ENCODE peak calls at places on chromosomes 3 and 15, in ten cellular contexts. H is uterus; X is hepatocyte; M is H9; F is cardiac muscle cell; O is HL-60; S is dorsolateral prefrontal cortex; E is CD4-positive, alpha-beta T cell; A is HepG2; U is tibial artery. N is an unnamed sample.

GRCh38 chr3:113438224-113438623 is 3.1 kb downstream of the CFAP44 start:
- DNase-seq in F (no peak), O (no peak), X (no peak), E (no peak), S (no peak), A (no peak), M (no peak), U (no peak), H (no peak), N (no peak)

GRCh38 chr15:95615436-95615835 is 715.1 kb upstream of the NR2F2 start:
- DNase-seq in M (no peak), H (no peak), E (no peak), A (no peak), S (no peak), X (no peak), U (no peak), F (no peak), O (no peak), N (no peak)

GRCh38 chr15:101006931-101007687 is 88.0 kb downstream of the LRRK1 start:
- DNase-seq in X (peak), H (peak), U (peak), O (peak), F (peak), M (peak), E (peak), A (peak), S (peak), N (peak)

GRCh38 chr3:129829640-129830039 is 63.9 kb downstream of the TMCC1 start:
- DNase-seq in S (peak), H (peak), A (peak), E (peak), U (peak), X (peak), O (peak), M (peak), F (peak), N (peak)

GRCh38 chr15:94453227-94453626 is 221.9 kb downstream of the MCTP2 start:
- DNase-seq in M (no peak), X (no peak), A (no peak), F (no peak), H (no peak), E (no peak), U (no peak), O (no peak), S (no peak), N (peak)

GRCh38 chr15:62999178-62999577 is 43.4 kb upstream of the TPM1 start:
- DNase-seq in X (no peak), O (no peak), M (no peak), A (no peak), F (no peak), H (no peak), S (no peak), E (no peak), U (no peak), N (no peak)

GRCh38 chr3:150736316-150736719 is 26.7 kb downstream of the SIAH2 start:
- DNase-seq in H (no peak), F (no peak), A (peak), X (no peak), S (no peak), O (no peak), M (peak), U (no peak), E (no peak), N (no peak)

GRCh38 chr3:29057326-29057725 is 223.5 kb upstream of the RBMS3 start:
- DNase-seq in X (no peak), E (no peak), H (no peak), O (no peak), U (no peak), F (no peak), S (no peak), A (no peak), M (peak), N (no peak)

GRCh38 chr3:62811119-62811518 is 64.1 kb downstream of the CADPS start:
- DNase-seq in S (no peak), F (no peak), M (no peak), A (no peak), H (no peak), U (no peak), E (no peak), O (no peak), X (no peak), N (no peak)

GRCh38 chr3:172065967-172066762 is 26.8 kb downstream of the FNDC3B start:
- DNase-seq in U (no peak), A (peak), H (no peak), O (no peak), M (no peak), X (peak), E (no peak), F (no peak), S (no peak), N (no peak)

GRCh38 chr3:87025636-87026035 is 34.7 kb upstream of the VGLL3 start:
- DNase-seq in E (no peak), O (no peak), U (no peak), S (no peak), A (no peak), X (no peak), H (no peak), M (no peak), F (no peak), N (no peak)

GRCh38 chr3:112779558-112780480 is 66.8 kb downstream of the CD200R1L start:
- DNase-seq in A (no peak), X (no peak), H (no peak), U (no peak), O (no peak), S (no peak), E (no peak), F (no peak), M (no peak), N (no peak)

GRCh38 chr3:69500604-69501003 is 114.7 kb upstream of the FRMD4B start:
- DNase-seq in F (no peak), M (no peak), O (peak), S (no peak), X (no peak), H (no peak), E (no peak), A (no peak), U (peak), N (no peak)

GRCh38 chr15:48190932-48191573 is 412 bp upstream of the CTXN2 start:
- DNase-seq in O (peak), M (peak), H (peak), A (peak), X (peak), F (peak), E (peak), U (peak), S (peak), N (peak)

GRCh38 chr3:124883766-124884473 is 3.2 kb downstream of the ITGB5 start:
- DNase-seq in M (no peak), E (no peak), O (no peak), S (no peak), F (no peak), H (no peak), A (no peak), X (no peak), U (no peak), N (no peak)

GRCh38 chr3:37181766-37182165 is 7.4 kb upstream of the LRRFIP2 start:
- DNase-seq in F (no peak), U (no peak), A (no peak), E (no peak), H (no peak), M (no peak), O (no peak), X (no peak), S (no peak), N (no peak)

GRCh38 chr3:176208915-176209314 is 988.4 kb downstream of the TBL1XR1 start:
- DNase-seq in M (no peak), H (no peak), S (no peak), E (no peak), X (no peak), F (no peak), O (no peak), U (no peak), A (no peak), N (no peak)

GRCh38 chr3:150662410-150663200 is 41.1 kb downstream of the ERICH6 start:
- DNase-seq in X (no peak), E (no peak), O (no peak), U (no peak), A (no peak), S (no peak), F (no peak), M (no peak), H (no peak), N (no peak)

GRCh38 chr3:27590437-27591320 is 106.5 kb upstream of the SLC4A7 start:
- DNase-seq in E (no peak), M (no peak), S (no peak), F (no peak), X (no peak), U (no peak), A (no peak), H (no peak), O (peak), N (peak)

GRCh38 chr15:77179541-77179998 is 108.7 kb upstream of the TSPAN3 start:
- DNase-seq in O (no peak), E (no peak), X (no peak), A (no peak), H (no peak), U (no peak), F (peak), M (no peak), S (no peak), N (no peak)

GRCh38 chr3:197266331-197266730 is 32.1 kb downstream of the DLG1 start:
- DNase-seq in S (no peak), E (no peak), H (no peak), A (no peak), F (no peak), M (no peak), O (no peak), U (no peak), X (no peak), N (no peak)

GRCh38 chr3:4162132-4162531 is 141.0 kb upstream of the SETMAR start:
- DNase-seq in E (no peak), H (no peak), F (no peak), A (no peak), O (no peak), S (no peak), U (no peak), M (no peak), X (peak), N (no peak)

GRCh38 chr3:13866406-13866965 is 13.4 kb downstream of the WNT7A start:
- DNase-seq in A (no peak), S (no peak), F (no peak), H (no peak), U (no peak), E (peak), M (no peak), X (no peak), O (no peak), N (no peak)

GRCh38 chr15:36954486-36954885 is 145.9 kb downstream of the MEIS2 start:
- DNase-seq in E (no peak), H (no peak), A (no peak), M (no peak), U (no peak), O (no peak), X (no peak), S (no peak), F (no peak), N (no peak)

GRCh38 chr3:11769704-11770103 is 77.0 kb downstream of the TAMM41 start:
- DNase-seq in X (no peak), F (no peak), H (no peak), M (no peak), O (no peak), S (no peak), U (no peak), A (no peak), E (no peak), N (no peak)

GRCh38 chr15:65374334-65374733 is 3.5 kb downstream of the IGDCC3 start:
- DNase-seq in A (no peak), E (no peak), M (no peak), S (no peak), X (no peak), O (no peak), F (no peak), U (no peak), H (no peak), N (no peak)

GRCh38 chr15:65370885-65371284 is 6.9 kb downstream of the IGDCC3 start:
- DNase-seq in O (no peak), M (no peak), U (no peak), F (no peak), A (no peak), S (no peak), H (no peak), E (no peak), X (no peak), N (no peak)

GRCh38 chr15:65373163-65373651 is 4.6 kb downstream of the IGDCC3 start:
- DNase-seq in U (no peak), O (no peak), S (no peak), H (no peak), X (no peak), E (no peak), M (peak), A (peak), F (no peak), N (no peak)

GRCh38 chr15:65372787-65373067 is 5.1 kb downstream of the IGDCC3 start:
- DNase-seq in X (no peak), U (no peak), A (no peak), F (no peak), M (no peak), E (no peak), O (no peak), S (no peak), H (no peak), N (no peak)

GRCh38 chr15:65371976-65372786 is 5.6 kb downstream of the IGDCC3 start:
- DNase-seq in O (no peak), S (no peak), X (no peak), A (no peak), E (no peak), U (no peak), F (no peak), M (peak), H (no peak), N (no peak)
- H3K27ac ChIP-seq in O (no peak), S (no peak), X (no peak), A (no peak), E (no peak), U (no peak), F (no peak), M (no peak), H (no peak), N (no peak)

DNA sequence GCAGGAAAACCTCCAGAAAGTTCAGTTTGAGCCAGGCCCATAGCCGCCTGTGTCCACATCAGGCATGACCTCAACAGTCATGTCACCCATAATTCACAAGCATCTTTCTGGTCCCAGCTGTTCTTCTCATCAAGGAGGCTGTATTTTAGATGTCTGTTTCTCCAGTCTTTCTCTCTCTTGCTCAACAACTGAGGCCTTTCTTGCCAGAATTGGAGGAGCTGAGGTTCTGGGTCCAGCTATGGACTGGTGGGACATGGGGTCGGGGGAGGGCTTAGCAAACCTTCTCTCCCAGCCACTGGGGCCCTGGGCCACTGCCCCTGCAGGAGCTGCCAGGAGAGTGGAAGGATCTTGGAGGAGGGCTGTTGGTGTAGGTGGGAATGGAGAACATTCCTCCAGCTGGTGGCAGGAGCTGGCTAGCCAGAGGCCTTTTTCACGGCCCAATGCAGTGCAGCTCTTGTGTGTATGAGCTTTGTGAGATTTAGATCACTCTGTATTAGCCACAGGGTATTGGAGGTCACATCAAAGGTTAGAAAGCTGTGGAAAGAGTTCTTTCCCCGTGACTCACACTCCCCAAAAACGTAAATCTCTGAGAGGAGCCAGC is 23.5 kb downstream of the MAGEF1 start:
- DNase-seq in E (no peak), A (no peak), M (no peak), X (no peak), O (no peak), U (no peak), H (peak), F (no peak), S (no peak), N (no peak)
- TF ChIP-seq CTCF in E (no peak), A (no peak), M (no peak), X (no peak), O (no peak), U (no peak), H (no peak), F (no peak), S (no peak), N (no peak)

GRCh38 chr3:16801223-16801622 is 83.5 kb upstream of the PLCL2 start:
- DNase-seq in F (no peak), E (no peak), O (peak), M (no peak), H (no peak), S (no peak), A (no peak), U (no peak), X (no peak), N (no peak)
- H3K27ac ChIP-seq in F (no peak), E (no peak), O (no peak), M (no peak), H (no peak), S (no peak), A (no peak), U (no peak), X (no peak), N (no peak)

GRCh38 chr3:31687020-31687802 is 154.5 kb downstream of the STT3B start:
- DNase-seq in H (no peak), A (peak), U (no peak), O (no peak), S (no peak), X (no peak), M (no peak), E (no peak), F (no peak), N (no peak)
- TF ChIP-seq CTCF in H (no peak), A (peak), U (no peak), O (no peak), S (no peak), X (no peak), M (peak), E (no peak), F (no peak), N (no peak)

DNA sequence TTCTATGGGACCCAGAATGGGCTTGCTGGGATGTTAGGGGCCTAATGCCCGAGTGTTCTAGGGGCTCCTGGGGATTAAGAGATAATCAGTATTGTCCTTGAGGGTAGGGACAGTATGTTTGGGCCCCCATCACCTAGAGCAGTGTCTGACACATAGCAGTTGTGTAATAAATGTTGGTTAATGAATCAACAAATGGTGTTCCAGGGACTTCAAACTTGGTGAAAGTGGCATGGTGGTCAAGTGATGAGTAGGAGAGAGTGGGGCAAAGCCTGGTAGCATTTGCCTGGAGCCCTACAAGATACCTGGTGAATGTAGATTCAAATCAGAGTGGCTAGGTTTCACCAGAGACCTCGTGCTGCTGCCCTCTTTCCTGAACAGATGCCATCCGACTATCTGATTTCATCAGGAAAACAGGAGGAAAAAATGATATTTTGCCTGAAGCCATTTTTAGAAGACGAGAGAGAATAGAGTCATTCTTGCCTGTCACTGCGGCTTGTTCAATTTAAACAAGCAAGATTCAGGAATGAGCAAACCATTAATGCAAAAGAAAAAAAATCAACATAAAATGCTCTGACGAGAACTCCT is 117.3 kb downstream of the RPL22L1 start:
- DNase-seq in M (no peak), F (no peak), H (no peak), U (no peak), E (no peak), S (no peak), X (no peak), A (no peak), O (no peak), N (no peak)
- H3K27ac ChIP-seq in M (no peak), F (no peak), H (no peak), U (peak), E (no peak), S (no peak), X (peak), A (no peak), O (no peak), N (no peak)

GRCh38 chr3:51269466-51269865 is 115.6 kb upstream of the MANF start:
- DNase-seq in A (no peak), F (no peak), U (no peak), X (no peak), O (no peak), H (no peak), S (no peak), M (no peak), E (no peak), N (no peak)

GRCh38 chr3:51274052-51274451 is 111.0 kb upstream of the MANF start:
- DNase-seq in X (peak), M (no peak), U (no peak), S (no peak), F (no peak), E (no peak), O (no peak), H (no peak), A (no peak), N (no peak)

GRCh38 chr3:51270559-51270958 is 114.5 kb upstream of the MANF start:
- DNase-seq in S (no peak), U (no peak), H (no peak), E (no peak), F (no peak), M (no peak), O (no peak), X (no peak), A (no peak), N (no peak)

GRCh38 chr3:51271172-51271571 is 113.9 kb upstream of the MANF start:
- DNase-seq in H (no peak), S (no peak), A (no peak), F (no peak), U (no peak), O (no peak), M (no peak), E (no peak), X (no peak), N (no peak)

DNA sequence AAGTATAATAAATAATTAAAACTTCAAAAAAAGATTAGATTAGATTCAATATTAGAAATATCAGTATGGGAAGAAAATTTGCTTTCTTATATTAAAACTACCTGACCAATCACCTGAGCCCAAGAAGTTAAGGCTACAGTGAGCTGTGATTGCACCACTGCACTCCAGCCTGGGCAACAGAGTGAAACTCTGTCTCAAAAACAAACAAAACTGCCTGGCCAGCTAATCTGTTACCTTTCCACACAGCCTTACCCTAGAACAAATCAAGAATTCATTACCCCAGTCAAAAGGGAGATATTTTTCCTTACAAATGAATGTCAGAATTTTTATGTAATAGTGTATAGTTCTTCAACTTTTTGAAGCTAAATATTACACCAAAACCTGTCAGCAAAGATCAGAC is 117.0 kb upstream of the MANF start:
- DNase-seq in H (no peak), U (no peak), O (no peak), E (no peak), M (no peak), X (no peak), A (no peak), F (no peak), S (no peak), N (no peak)
- TF ChIP-seq CTCF in H (no peak), U (no peak), O (no peak), E (no peak), M (no peak), X (no peak), A (no peak), F (no peak), S (no peak), N (no peak)

DNA sequence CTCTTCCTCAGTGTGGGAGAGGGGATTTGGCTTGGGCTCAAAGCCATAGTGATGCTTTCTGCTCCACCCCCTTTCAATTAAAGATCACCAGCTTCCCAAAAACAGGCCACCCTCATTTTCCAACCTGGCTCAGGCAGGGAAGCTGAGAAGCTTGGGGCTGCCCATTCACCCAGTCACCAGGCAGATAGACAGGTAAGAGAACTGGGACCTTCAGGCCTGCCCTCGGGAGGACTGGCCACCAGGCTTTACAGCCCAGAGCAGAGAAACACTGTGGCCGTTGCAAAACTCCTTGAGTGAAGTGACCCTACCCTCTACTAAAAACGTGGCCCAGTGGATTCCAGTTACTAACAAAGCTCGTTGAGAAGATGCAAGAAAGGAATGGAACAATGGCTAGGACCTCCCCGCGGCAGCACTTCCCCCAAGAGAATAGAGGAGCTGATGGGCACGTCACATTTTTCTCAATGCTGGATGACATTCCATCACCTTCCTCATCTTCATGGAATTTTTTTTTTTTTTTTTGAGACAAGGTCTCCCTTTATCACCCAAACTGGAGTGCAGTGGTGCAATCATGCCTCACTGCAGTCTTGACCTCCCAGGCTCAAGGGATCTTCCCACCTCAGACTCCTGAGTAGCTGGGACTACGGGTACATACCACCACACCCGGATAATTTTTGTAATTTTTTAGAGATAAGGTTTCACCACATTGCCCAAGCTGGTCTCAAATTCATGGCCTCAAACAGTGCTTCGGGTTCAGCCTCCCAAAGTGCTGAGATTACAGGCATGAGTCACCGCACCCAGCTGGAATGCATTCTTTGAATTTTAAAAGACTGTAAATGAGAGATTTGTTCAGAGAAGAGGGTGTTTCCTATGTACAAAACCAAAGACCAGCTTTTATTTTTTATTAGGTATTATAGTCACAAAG is 37.9 kb downstream of the LIPC start:
- DNase-seq in X (peak), A (peak), M (peak), F (no peak), U (no peak), S (no peak), H (no peak), E (no peak), O (no peak), N (peak)
- H3K27ac ChIP-seq in X (peak), A (peak), M (no peak), F (no peak), U (no peak), S (no peak), H (no peak), E (no peak), O (no peak), N (peak)